ENCODE peak calls at places on chromosomes 12 and 14, in six cellular contexts. K is RPMI8226, A is progenitor cell of endocrine pancreas, R is sciatic nerve, Y is SK-MEL-5, D is NCI-H446. I is an unnamed sample.

GRCh38 chr14:74486164-74486563 is 6.9 kb downstream of the NPC2 start:
- DNase-seq in K (no peak), A (no peak), R (no peak), Y (no peak), D (no peak), I (no peak)

GRCh38 chr12:24991209-24992049 is 42.5 kb upstream of the BCAT1 start:
- DNase-seq in K (peak), A (no peak), R (no peak), Y (peak), D (peak), I (peak)

GRCh38 chr14:105908481-105908911 is 382.1 kb downstream of the TMEM121 start:
- DNase-seq in K (no peak), A (no peak), R (no peak), Y (no peak), D (no peak), I (no peak)

GRCh38 chr12:109586385-109587296 is 13.0 kb downstream of the MVK start:
- DNase-seq in K (no peak), A (no peak), R (no peak), Y (no peak), D (no peak), I (no peak)

GRCh38 chr14:69750495-69750894 is 16.4 kb upstream of the SRSF5 start:
- DNase-seq in K (no peak), A (no peak), R (no peak), Y (no peak), D (no peak), I (no peak)

GRCh38 chr12:21666722-21667121 is 9.1 kb upstream of the LDHB start:
- DNase-seq in K (no peak), A (no peak), R (no peak), Y (no peak), D (no peak), I (peak)

GRCh38 chr14:70972107-70972976 is 65.1 kb downstream of the PCNX1 start:
- DNase-seq in K (peak), A (peak), R (peak), Y (peak), D (peak), I (peak)

GRCh38 chr12:132414634-132415340 is 75.2 kb upstream of the FBRSL1 start:
- DNase-seq in K (peak), A (peak), R (peak), Y (peak), D (peak), I (peak)

GRCh38 chr12:16165506-16165905 is 112.0 kb downstream of the SLC15A5 start:
- DNase-seq in K (peak), A (no peak), R (no peak), Y (peak), D (peak), I (peak)